ENCODE peak calls at places on chromosomes 3 and 15, in six cellular contexts. V is aorta; N is cardiac muscle cell; F is naive thymus-derived CD4-positive, alpha-beta T cell; M is GM23338; G is ovary. X is an unnamed sample. For H3K27me3, the result is how much of the 10 kb centered on the place peaks cover.

GRCh38 chr3:189340680-189341460 is 169.1 kb downstream of the TPRG1 start:
- DNase-seq in V (no peak), N (no peak), F (no peak), M (peak), G (no peak), X (peak)

GRCh38 chr15:48090666-48091065 is 30.1 kb upstream of the SLC24A5 start:
- DNase-seq in V (no peak), N (no peak), F (no peak), M (no peak), G (no peak), X (peak)

GRCh38 chr15:40878785-40879184 is 4.8 kb upstream of the RHOV start:
- DNase-seq in V (no peak), N (no peak), F (no peak), M (no peak), G (no peak), X (no peak)

GRCh38 chr15:41025393-41025792 is 72.1 kb downstream of the CHAC1 start:
- DNase-seq in V (no peak), N (no peak), F (no peak), M (no peak), G (no peak), X (no peak)

GRCh38 chr3:188294823-188295487 is 141.0 kb downstream of the LPP start:
- DNase-seq in V (no peak), N (no peak), F (no peak), M (no peak), G (no peak), X (no peak)

GRCh38 chr3:37607604-37608003 is 254.1 kb upstream of the CTDSPL start:
- DNase-seq in V (no peak), N (no peak), F (no peak), M (no peak), G (no peak), X (no peak)

GRCh38 chr3:17431004-17431403 is 311.4 kb downstream of the TBC1D5 start:
- DNase-seq in V (no peak), N (peak), F (no peak), M (peak), G (no peak), X (no peak)

GRCh38 chr3:72630614-72631344 is 217.5 kb downstream of the SHQ1 start:
- DNase-seq in V (no peak), N (no peak), F (no peak), M (no peak), G (no peak), X (no peak)

GRCh38 chr3:124780767-124781485 is 50.7 kb downstream of the UMPS start:
- DNase-seq in V (peak), N (peak), F (no peak), M (peak), G (peak), X (peak)

GRCh38 chr15:44450172-44450571 is 22.7 kb downstream of the CTDSPL2 start:
- DNase-seq in V (no peak), N (no peak), F (no peak), M (no peak), G (no peak), X (no peak)

GRCh38 chr3:113885050-113885449 is 46.5 kb downstream of the GRAMD1C start:
- DNase-seq in V (no peak), N (no peak), F (no peak), M (no peak), G (no peak), X (no peak)

GRCh38 chr3:50338989-50339388 is 1.6 kb downstream of the RASSF1 start:
- DNase-seq in V (no peak), N (no peak), F (no peak), M (no peak), G (no peak), X (no peak)

GRCh38 chr3:46397111-46397510 is 9.8 kb downstream of the CCR5AS start:
- DNase-seq in V (no peak), N (no peak), F (no peak), M (no peak), G (no peak), X (no peak)

GRCh38 chr3:107212709-107213664 is 164.3 kb upstream of the CCDC54 start:
- DNase-seq in V (no peak), N (no peak), F (no peak), M (no peak), G (no peak), X (no peak)

GRCh38 chr15:73601449-73602425 is 31.5 kb downstream of the NPTN start:
- DNase-seq in V (no peak), N (peak), F (no peak), M (peak), G (peak), X (peak)

GRCh38 chr15:48520376-48521155 is 124.9 kb downstream of the FBN1 start:
- DNase-seq in V (no peak), N (no peak), F (no peak), M (peak), G (no peak), X (peak)

DNA sequence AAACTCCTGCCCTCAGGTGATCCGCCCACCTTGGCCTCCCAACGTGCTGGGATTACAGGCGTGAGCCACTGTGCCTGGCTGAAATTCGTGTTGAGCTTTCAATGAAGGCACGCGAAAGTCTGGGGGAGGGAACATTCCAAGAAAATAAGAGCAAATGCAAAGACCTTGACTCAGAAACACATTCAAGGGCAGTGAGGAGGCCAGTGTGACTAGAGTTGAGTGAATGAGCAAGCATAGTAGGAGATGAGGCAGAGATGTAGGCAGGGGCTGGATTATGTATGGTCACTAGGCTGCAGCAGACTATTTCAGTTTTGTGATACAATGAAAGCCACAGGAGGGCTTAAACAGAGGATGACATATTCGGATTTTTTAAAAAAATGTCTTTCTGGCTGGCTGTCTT is 67.0 kb downstream of the SCN11A start:
- DNase-seq in V (no peak), N (no peak), F (no peak), M (no peak), G (no peak), X (no peak)
- H3K27me3 ChIP-seq in V (under half), N (under half), F (under half), M (under half), G (under half), X (under half)

GRCh38 chr3:126285369-126285768 is 71.8 kb downstream of the KLF15 start:
- DNase-seq in V (no peak), N (no peak), F (no peak), M (no peak), G (no peak), X (no peak)

GRCh38 chr3:126284258-126284904 is 72.8 kb downstream of the KLF15 start:
- DNase-seq in V (no peak), N (no peak), F (no peak), M (no peak), G (no peak), X (no peak)

GRCh38 chr3:126288314-126288713 is 68.9 kb downstream of the KLF15 start:
- DNase-seq in V (peak), N (peak), F (no peak), M (peak), G (no peak), X (no peak)

GRCh38 chr3:126287536-126288181 is 69.5 kb downstream of the KLF15 start:
- DNase-seq in V (peak), N (peak), F (no peak), M (peak), G (peak), X (no peak)

DNA sequence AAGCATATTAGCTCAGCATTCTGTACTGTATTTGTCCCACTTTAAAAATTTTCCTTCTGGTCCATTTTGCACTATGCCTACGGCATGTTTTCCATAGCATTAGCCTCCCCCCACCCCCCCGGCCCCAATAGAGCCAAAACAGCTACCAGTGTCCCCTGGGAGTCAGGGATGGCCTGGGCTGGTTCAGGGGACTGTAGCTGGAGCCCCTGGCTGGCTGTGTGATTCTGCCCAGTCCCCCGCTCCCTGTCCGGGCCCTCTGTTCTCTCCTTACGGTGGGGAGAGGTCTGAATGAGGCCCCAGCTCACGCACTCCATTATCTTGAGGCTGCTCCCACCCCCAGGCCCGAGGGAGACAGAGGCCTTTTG is 70.1 kb downstream of the KLF15 start:
- DNase-seq in V (no peak), N (no peak), F (no peak), M (no peak), G (no peak), X (no peak)
- H3K4me3 ChIP-seq in V (peak), N (peak), F (no peak), M (peak), G (peak), X (no peak)

DNA sequence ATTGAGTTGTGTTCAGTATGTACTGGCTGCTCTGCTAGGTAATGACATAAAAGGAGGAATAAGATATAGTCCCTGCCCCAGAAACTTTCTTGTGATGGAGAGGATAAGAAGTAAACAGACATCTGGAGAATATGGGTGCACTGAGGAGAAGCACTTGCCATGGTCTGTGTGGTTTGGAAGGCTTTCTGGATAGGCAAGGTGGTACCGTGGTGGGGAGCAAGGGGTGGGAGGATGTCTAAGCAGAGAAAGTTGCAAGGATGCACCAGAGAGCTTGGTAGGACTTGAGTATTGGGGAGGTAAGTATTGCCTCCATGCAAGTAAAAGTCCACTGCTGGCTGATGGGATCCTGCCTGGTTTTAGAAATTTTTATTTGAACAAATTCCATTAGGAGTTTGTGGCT is 53.5 kb downstream of the CLSTN2 start:
- DNase-seq in V (no peak), N (no peak), F (no peak), M (no peak), G (no peak), X (no peak)
- H3K27me3 ChIP-seq in V (under half), N (under half), F (under half), M (under half), G (under half), X (under half)

GRCh38 chr3:140022061-140022781 is 87.2 kb downstream of the CLSTN2 start:
- DNase-seq in V (peak), N (no peak), F (no peak), M (no peak), G (peak), X (no peak)
- H3K4me3 ChIP-seq in V (no peak), N (no peak), F (no peak), M (no peak), G (no peak), X (no peak)

DNA sequence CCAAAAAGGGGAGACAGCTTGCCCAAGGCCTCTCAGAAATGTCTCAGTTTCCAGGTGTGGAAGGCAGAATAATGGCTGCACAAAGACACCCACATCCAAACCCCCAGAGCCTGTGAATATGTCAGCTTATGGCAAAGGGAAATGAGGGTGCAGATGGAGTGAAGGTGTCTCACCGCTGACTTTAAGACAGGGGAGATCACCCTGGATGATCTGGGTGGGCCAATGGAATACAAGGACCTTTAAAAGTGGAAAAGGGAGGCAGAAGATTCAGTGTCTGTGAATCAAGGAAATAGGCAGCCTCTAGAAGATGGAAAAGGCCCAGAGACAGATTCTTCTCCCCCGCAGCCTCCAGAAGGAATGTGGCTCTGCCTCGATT is 48.8 kb upstream of the ATP2B2 start:
- DNase-seq in V (peak), N (no peak), F (no peak), M (no peak), G (no peak), X (no peak)
- H3K27me3 ChIP-seq in V (under half), N (under half), F (under half), M (under half), G (under half), X (under half)

GRCh38 chr3:150544726-150545125 is 1.6 kb downstream of the SERP1 start:
- DNase-seq in V (no peak), N (no peak), F (no peak), M (no peak), G (no peak), X (no peak)
- H3K4me3 ChIP-seq in V (peak), N (peak), F (peak), M (peak), G (peak), X (peak)

GRCh38 chr15:32822739-32823138 is 104.9 kb downstream of the GREM1 start:
- DNase-seq in V (no peak), N (no peak), F (no peak), M (no peak), G (no peak), X (no peak)

GRCh38 chr15:32818758-32819405 is 101.1 kb downstream of the GREM1 start:
- DNase-seq in V (no peak), N (no peak), F (no peak), M (no peak), G (no peak), X (peak)

GRCh38 chr15:32819406-32819930 is 101.7 kb downstream of the GREM1 start:
- DNase-seq in V (no peak), N (no peak), F (no peak), M (no peak), G (no peak), X (no peak)

DNA sequence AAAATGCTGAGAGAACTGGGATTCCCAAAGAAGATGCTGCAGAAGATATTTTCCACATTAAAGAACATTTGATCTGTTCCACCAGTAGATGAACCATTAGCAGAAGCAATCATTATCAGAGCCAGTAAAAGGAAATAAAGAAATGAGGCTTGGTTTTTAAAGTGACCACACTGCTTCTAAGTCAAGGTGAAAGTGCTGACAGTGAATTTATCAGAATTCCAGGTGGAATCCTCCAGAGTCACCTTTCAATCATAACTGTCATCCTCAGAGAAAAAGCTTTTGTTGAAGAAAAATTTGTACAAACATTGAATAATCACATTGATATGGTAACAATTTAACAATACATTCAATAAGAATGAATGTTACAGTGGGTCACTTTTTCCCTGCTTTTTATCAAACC is 99.8 kb downstream of the GREM1 start:
- DNase-seq in V (no peak), N (no peak), F (no peak), M (no peak), G (no peak), X (no peak)
- H3K27me3 ChIP-seq in V (under half), N (under half), F (under half), M (under half), G (under half), X (under half)

DNA sequence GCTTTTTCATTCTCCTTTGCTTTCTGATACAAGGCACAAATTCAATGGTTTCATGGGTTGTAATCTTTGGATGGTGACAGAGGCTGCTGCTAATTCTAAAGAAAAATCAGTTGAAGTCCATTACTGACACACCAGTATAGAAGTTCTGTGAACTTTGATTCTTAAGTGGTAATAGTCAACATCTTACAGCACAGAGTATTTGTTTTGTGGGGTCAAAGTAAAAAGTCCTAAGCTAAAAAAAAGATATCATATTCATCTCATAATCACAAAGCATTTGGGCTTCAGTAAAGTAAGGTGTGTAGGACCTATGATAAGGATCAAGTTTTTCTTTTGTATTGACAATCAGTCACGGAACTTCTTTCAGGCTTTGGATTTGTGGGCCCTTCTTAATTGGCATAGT is 1.1 kb downstream of the ASTE1 start:
- DNase-seq in V (no peak), N (no peak), F (no peak), M (no peak), G (no peak), X (no peak)
- H3K4me3 ChIP-seq in V (peak), N (no peak), F (peak), M (peak), G (peak), X (no peak)

DNA sequence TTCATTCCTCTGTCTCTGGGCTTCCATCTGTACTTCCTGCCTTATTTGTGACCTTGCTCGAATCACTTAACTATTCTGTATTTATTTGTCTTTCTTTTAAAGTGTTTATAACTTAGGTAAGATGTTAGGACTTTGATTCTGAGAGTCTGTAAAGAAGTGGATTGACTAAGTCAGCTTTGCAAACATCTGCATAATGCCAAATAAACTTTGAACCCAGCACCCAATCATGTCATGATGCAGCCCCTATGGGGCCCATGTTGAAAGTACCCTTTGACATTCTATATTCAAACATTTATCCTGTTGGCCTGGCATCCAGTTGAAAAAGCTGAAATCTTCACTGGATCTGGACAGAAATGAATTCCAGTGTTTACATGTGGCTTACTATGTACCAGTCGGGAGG is 3.8 kb upstream of the MYRIP start:
- DNase-seq in V (no peak), N (no peak), F (no peak), M (no peak), G (no peak), X (no peak)
- H3K27me3 ChIP-seq in V (under half), N (half or more), F (under half), M (under half), G (under half), X (under half)

GRCh38 chr3:101195951-101196713 is 124.2 kb downstream of the IMPG2 start:
- DNase-seq in V (no peak), N (peak), F (no peak), M (peak), G (no peak), X (no peak)

GRCh38 chr3:101202640-101203039 is 117.7 kb downstream of the IMPG2 start:
- DNase-seq in V (no peak), N (no peak), F (no peak), M (no peak), G (no peak), X (no peak)

GRCh38 chr3:101203411-101203810 is 117.0 kb downstream of the IMPG2 start:
- DNase-seq in V (no peak), N (no peak), F (no peak), M (no peak), G (no peak), X (no peak)

GRCh38 chr3:101204246-101204645 is 116.1 kb downstream of the IMPG2 start:
- DNase-seq in V (no peak), N (no peak), F (no peak), M (no peak), G (peak), X (no peak)

GRCh38 chr3:101200461-101200860 is 119.9 kb downstream of the IMPG2 start:
- DNase-seq in V (no peak), N (no peak), F (no peak), M (no peak), G (no peak), X (no peak)
- H3K4me3 ChIP-seq in V (no peak), N (no peak), F (no peak), M (no peak), G (no peak), X (no peak)

X was measured in WERI-Rb-1.